ENCODE peak calls at places on chromosomes 13 and 19, in five cellular contexts. Z is PC-3, Q is OCI-LY7, W is GM23338, L is GM23248. D is an unnamed sample. For H3K4me1, the result is how much of the 10 kb centered on the place peaks cover.

GRCh38 chr13:105502193-105502592 is 1033.3 kb downstream of the EFNB2 start:
- DNase-seq in Q (no peak), W (peak), L (no peak), Z (no peak), D (peak)

GRCh38 chr13:73428137-73428536 is 369.3 kb downstream of the KLF5 start:
- DNase-seq in L (peak), W (no peak), Q (no peak), Z (peak), D (no peak)

GRCh38 chr13:30787747-30788535 is 52.6 kb downstream of the ALOX5AP start:
- DNase-seq in Q (no peak), W (no peak), Z (no peak), L (peak), D (no peak)

GRCh38 chr13:47841131-47841530 is 159.9 kb downstream of the SUCLA2 start:
- DNase-seq in Q (no peak), Z (no peak), L (no peak), W (no peak), D (no peak)

GRCh38 chr19:1276620-1277007 is 1.3 kb downstream of the FAM174C start:
- DNase-seq in Q (peak), W (no peak), Z (no peak), L (no peak), D (no peak)

GRCh38 chr19:19448238-19448544 is 42.7 kb downstream of the GATAD2A start:
- DNase-seq in Z (no peak), Q (no peak), W (no peak), L (no peak), D (no peak)

GRCh38 chr19:39546599-39546998 is 6.6 kb upstream of the EID2 start:
- DNase-seq in W (peak), L (peak), Z (peak), Q (no peak), D (no peak)

GRCh38 chr13:73943965-73944233 is 190.3 kb downstream of the KLF12 start:
- DNase-seq in Q (no peak), L (no peak), W (no peak), Z (no peak), D (no peak)

GRCh38 chr19:14118165-14119051 is 846 bp upstream of the PRKACA start:
- DNase-seq in W (peak), L (peak), Z (no peak), Q (no peak), D (peak)

GRCh38 chr19:14117668-14118164 is at the start of gene PRKACA:
- DNase-seq in W (peak), Q (peak), Z (peak), L (peak), D (peak)

GRCh38 chr19:14115761-14116160 is 1.8 kb downstream of the PRKACA start:
- DNase-seq in Q (no peak), W (no peak), Z (no peak), L (no peak), D (no peak)

GRCh38 chr19:14116525-14116917 is 1.0 kb downstream of the PRKACA start:
- DNase-seq in W (no peak), Q (no peak), Z (no peak), L (peak), D (no peak)

DNA sequence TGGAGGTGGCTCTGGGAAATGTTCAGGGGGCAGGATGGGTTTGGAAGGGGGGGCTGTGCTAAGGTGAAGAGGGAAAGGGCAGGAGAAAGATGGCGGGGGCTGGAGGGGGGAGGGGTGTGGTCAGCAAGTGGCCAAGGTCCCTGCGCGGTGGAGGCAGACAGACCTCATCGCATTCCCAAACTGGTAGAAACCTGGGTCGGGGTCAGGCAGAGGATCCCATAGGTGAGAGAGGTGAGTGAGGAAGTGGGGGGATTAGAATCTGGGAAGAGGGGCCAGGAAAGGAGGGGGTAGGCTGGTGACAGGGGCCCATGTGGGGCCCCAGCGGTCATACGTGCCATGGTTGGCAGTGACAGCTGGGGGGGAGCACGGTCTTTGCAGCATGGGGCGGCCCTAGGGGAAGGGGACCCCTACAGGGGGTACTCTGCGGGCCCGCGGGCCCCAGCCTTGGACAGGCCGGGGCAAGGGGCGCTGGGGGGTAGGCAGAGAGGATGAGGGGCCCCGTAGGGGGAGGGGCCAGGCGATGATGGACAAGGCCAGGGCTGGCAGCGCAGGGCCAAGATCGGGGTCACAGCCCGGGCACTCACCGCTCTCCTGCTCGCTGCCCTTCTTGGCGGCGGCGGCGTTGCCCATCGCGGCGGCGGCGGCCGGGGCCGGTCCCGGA is 514 bp downstream of the PRKACA start:
- DNase-seq in W (peak), Z (no peak), L (peak), Q (peak), D (no peak)
- TF ChIP-seq EZH2phosphoT487 in W (no peak), Z (no peak), L (no peak), Q (no peak), D (no peak)

GRCh38 chr19:10290439-10290875 is 705 bp downstream of the ICAM5 start:
- DNase-seq in W (peak), L (peak), Z (peak), Q (no peak), D (peak)
- H3K4me1 ChIP-seq in W (under half), L (under half), Z (under half), Q (half or more), D (under half)

GRCh38 chr19:13505761-13506549 is at the start of gene CACNA1A:
- DNase-seq in Q (no peak), W (peak), Z (no peak), L (peak), D (peak)
- TF ChIP-seq EZH2phosphoT487 in Q (no peak), W (no peak), Z (peak), L (no peak), D (peak)

GRCh38 chr13:114027046-114027760 is 53.3 kb upstream of the C13orf46 start:
- DNase-seq in Z (no peak), L (no peak), W (no peak), Q (peak), D (no peak)
- H3K4me1 ChIP-seq in Z (under half), L (under half), W (under half), Q (half or more), D (under half)

GRCh38 chr13:95707442-95708389 is 30.8 kb downstream of the DNAJC3 start:
- DNase-seq in L (no peak), Q (no peak), W (no peak), Z (no peak), D (no peak)

GRCh38 chr13:95708390-95708774 is 31.4 kb downstream of the DNAJC3 start:
- DNase-seq in W (no peak), Q (no peak), L (no peak), Z (no peak), D (no peak)

GRCh38 chr13:95709101-95709500 is 32.2 kb downstream of the DNAJC3 start:
- DNase-seq in Z (no peak), L (no peak), W (no peak), Q (no peak), D (no peak)

GRCh38 chr13:95707035-95707434 is 30.1 kb downstream of the DNAJC3 start:
- DNase-seq in Z (no peak), Q (no peak), L (no peak), W (no peak), D (no peak)

GRCh38 chr13:95710313-95710712 is 33.4 kb downstream of the DNAJC3 start:
- DNase-seq in W (no peak), L (peak), Q (no peak), Z (peak), D (no peak)
- TF ChIP-seq EZH2phosphoT487 in W (no peak), L (no peak), Q (no peak), Z (no peak), D (no peak)

GRCh38 chr19:52140077-52140710 is 456 bp upstream of the ZNF616 start:
- DNase-seq in W (no peak), L (peak), Z (no peak), Q (no peak), D (no peak)

GRCh38 chr19:52139291-52140076 is at the start of gene ZNF616:
- DNase-seq in L (peak), W (peak), Z (peak), Q (peak), D (peak)

GRCh38 chr19:52142001-52142595 is 2.4 kb upstream of the ZNF616 start:
- DNase-seq in Z (peak), W (no peak), L (no peak), Q (no peak), D (no peak)

DNA sequence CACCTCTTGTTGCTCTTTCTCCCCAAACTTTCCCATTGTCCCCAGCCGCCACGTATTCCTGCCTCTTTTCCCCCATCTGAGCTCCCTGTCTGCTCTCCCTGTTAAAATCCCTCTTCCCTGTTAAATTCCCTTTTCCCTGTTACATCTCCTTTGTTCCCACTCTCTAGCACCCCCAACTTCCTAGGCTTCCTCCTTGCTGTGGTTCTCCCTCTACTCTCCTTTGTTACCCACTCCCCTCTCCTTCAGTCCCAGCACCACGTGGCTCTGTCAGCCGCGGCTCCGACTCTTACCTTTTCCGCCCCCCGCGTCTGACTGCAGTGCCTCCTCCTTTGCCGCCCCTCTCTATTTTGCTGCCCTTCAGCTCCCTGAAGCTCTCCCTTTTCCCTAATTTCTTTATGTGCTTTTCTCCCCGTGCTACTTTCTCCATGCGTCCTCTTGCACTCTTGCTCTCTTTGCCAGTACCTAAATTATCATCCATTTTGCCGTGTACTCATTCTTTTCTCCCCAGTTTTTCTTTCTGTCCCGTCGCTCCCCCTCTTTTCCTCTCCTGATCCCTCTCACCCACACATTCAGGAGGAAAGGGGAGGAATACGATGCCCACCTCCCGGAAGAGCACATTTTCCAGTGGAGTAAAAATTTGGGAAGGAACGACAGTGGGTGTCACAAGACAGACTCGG is 986 bp downstream of the ZNF616 start:
- DNase-seq in Q (no peak), L (peak), W (peak), Z (peak), D (peak)
- H3K4me1 ChIP-seq in Q (under half), L (under half), W (under half), Z (under half), D (under half)

DNA sequence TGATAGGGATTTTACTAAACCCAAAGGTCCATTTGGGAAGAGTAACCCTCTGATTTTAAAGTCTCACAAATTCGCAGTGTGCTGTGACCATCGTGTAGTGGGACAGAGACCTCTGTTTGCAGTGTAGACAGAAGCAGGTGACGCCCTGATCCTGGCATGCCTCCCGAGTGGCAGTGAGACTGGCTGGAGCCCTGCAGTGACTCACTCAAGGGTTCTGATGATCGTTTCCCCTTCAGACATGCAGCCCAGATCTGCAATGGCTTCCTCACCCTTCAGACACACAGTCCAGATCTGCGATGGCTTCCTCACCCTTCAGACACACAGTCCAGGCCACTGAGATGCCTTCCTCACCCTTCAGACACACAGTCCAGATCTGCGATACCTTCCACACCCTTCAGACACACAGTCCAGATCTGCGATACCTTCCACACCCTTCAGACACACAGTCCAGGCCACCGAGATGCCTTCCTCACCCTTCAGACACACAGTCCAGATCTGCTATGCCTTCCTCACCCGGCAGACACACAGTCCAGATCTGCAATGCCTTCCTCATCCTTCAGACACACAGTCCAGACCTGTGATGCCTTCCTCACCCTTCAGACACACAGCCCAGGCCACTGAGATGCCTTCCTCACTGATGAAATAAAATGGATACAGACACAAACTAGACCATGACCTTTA is 125.2 kb downstream of the ATP11A start:
- DNase-seq in W (no peak), Z (peak), L (peak), Q (no peak), D (no peak)
- TF ChIP-seq EZH2phosphoT487 in W (no peak), Z (no peak), L (no peak), Q (no peak), D (no peak)

DNA sequence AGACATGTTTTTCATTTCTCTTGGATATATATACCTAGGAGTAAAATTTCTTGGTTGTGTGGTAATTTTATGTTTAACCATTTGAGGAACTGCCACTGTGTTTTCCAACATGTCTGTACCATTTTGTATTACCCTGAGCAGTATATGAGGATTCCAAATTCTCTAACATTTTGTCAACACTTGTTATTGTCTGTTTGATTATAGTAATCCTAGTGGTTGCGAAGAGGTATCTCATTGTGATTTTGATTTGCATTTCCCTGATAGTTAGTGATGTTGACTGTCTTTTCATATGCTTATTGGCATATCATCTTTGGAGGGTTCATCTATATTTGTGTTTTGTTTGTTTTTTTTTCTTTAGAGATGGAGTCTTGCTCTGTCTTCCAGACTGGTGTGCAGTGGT is 21.4 kb downstream of the GARRE1 start:
- DNase-seq in L (no peak), Z (no peak), Q (no peak), W (no peak), D (no peak)
- H3K4me1 ChIP-seq in L (under half), Z (under half), Q (half or more), W (under half), D (under half)

D was measured in neural progenitor cell.